ENCODE peak calls at places on chromosomes 2 and 18, in six cellular contexts. Y, Q, S, C, L and B are unnamed samples.

GRCh38 chr2:146981921-146982320 is 862.9 kb upstream of the ACVR2A start:
- DNase-seq in Y (no peak), Q (peak), S (no peak), C (no peak), L (no peak), B (peak)

GRCh38 chr2:220664272-220665107 is 907.6 kb downstream of the EPHA4 start:
- DNase-seq in Y (no peak), Q (peak), S (no peak), C (no peak), L (no peak), B (peak)

GRCh38 chr2:98465456-98466201 is 21.0 kb downstream of the INPP4A start:
- DNase-seq in Y (no peak), Q (peak), S (no peak), C (peak), L (peak), B (peak)

GRCh38 chr2:68971591-68972231 is 2.7 kb upstream of the GKN1 start:
- DNase-seq in Y (no peak), Q (peak), S (peak), C (no peak), L (no peak), B (peak)

GRCh38 chr2:215207791-215208367 is 69.5 kb upstream of the ABCA12 start:
- DNase-seq in Y (no peak), Q (no peak), S (no peak), C (no peak), L (no peak), B (no peak)

GRCh38 chr2:3587432-3587831 is 7.5 kb upstream of the COLEC11 start:
- DNase-seq in Y (no peak), Q (peak), S (peak), C (no peak), L (no peak), B (no peak)

GRCh38 chr2:40458271-40458794 is 6.4 kb upstream of the SLC8A1 start:
- DNase-seq in Y (peak), Q (no peak), S (no peak), C (no peak), L (no peak), B (no peak)

GRCh38 chr2:58155160-58155778 is 85.9 kb downstream of the FANCL start:
- DNase-seq in Y (no peak), Q (no peak), S (no peak), C (no peak), L (no peak), B (no peak)

GRCh38 chr18:11074879-11075278 is 74.5 kb downstream of the PIEZO2 start:
- DNase-seq in Y (no peak), Q (peak), S (no peak), C (no peak), L (no peak), B (no peak)

GRCh38 chr2:11784747-11785610 is 38.5 kb downstream of the LPIN1 start:
- DNase-seq in Y (peak), Q (peak), S (peak), C (peak), L (peak), B (peak)

GRCh38 chr2:96962567-96963203 is 23.7 kb downstream of the FAM178B start:
- DNase-seq in Y (no peak), Q (no peak), S (no peak), C (no peak), L (peak), B (no peak)

GRCh38 chr2:222445226-222445625 is 20.9 kb downstream of the SGPP2 start:
- DNase-seq in Y (no peak), Q (no peak), S (no peak), C (no peak), L (no peak), B (peak)

GRCh38 chr2:176527141-176527901 is 258.1 kb downstream of the MTX2 start:
- DNase-seq in Y (no peak), Q (no peak), S (no peak), C (no peak), L (no peak), B (peak)

GRCh38 chr2:236334122-236334876 is 70.1 kb upstream of the ASB18 start:
- DNase-seq in Y (no peak), Q (no peak), S (no peak), C (no peak), L (no peak), B (peak)

GRCh38 chr18:63872586-63872985 is 14.9 kb upstream of the SERPINB2 start:
- DNase-seq in Y (no peak), Q (no peak), S (no peak), C (no peak), L (no peak), B (no peak)

GRCh38 chr18:69935319-69936190 is 12.1 kb downstream of the CD226 start:
- DNase-seq in Y (peak), Q (no peak), S (no peak), C (no peak), L (peak), B (peak)

GRCh38 chr18:56060967-56061541 is 473.1 kb upstream of the TCF4 start:
- DNase-seq in Y (no peak), Q (no peak), S (no peak), C (no peak), L (no peak), B (no peak)

GRCh38 chr2:142745691-142746090 is 131.8 kb upstream of the KYNU start:
- DNase-seq in Y (no peak), Q (no peak), S (peak), C (no peak), L (no peak), B (no peak)

GRCh38 chr2:207385903-207386302 is 143.9 kb upstream of the CREB1 start:
- DNase-seq in Y (no peak), Q (peak), S (no peak), C (no peak), L (no peak), B (peak)

GRCh38 chr18:46559296-46559695 is 97.7 kb downstream of the LOXHD1 start:
- DNase-seq in Y (no peak), Q (no peak), S (no peak), C (no peak), L (no peak), B (no peak)

GRCh38 chr18:77043541-77044280 is 88.9 kb downstream of the MBP start:
- DNase-seq in Y (no peak), Q (peak), S (no peak), C (no peak), L (no peak), B (no peak)

GRCh38 chr18:12233378-12233777 is 20.8 kb upstream of the CIDEA start:
- DNase-seq in Y (no peak), Q (peak), S (no peak), C (no peak), L (no peak), B (no peak)

GRCh38 chr2:215435809-215436704 is at the start of gene FN1:
- DNase-seq in Y (peak), Q (peak), S (peak), C (peak), L (peak), B (peak)